ENCODE peak calls at places on chromosomes 5 and 9, in eight cellular contexts. S is LoVo; N is neural crest cell; W is hypothalamus; L is PC-3; F is T-helper 2 cell; A is stimulated activated CD8-positive, alpha-beta memory T cell treated with anti-CD3 and anti-CD28 coated beads, Interleukin-4, amount 100 ng/mL, for 24 hours; R is aorta. J is an unnamed sample.

GRCh38 chr9:96031366-96031824 is 155.9 kb downstream of the ERCC6L2 start:
- DNase-seq in N (no peak), L (peak), W (no peak), S (no peak), R (peak), F (no peak), A (no peak), J (no peak)

GRCh38 chr5:88813805-88814584 is 69.0 kb downstream of the MEF2C start:
- DNase-seq in R (no peak), F (no peak), L (peak), N (peak), S (no peak), A (no peak), W (no peak), J (no peak)

GRCh38 chr5:56534102-56534501 is 281.2 kb upstream of the MAP3K1 start:
- DNase-seq in L (peak), N (no peak), R (no peak), F (no peak), W (no peak), A (no peak), S (peak), J (peak)

GRCh38 chr5:145295236-145295635 is 539.9 kb downstream of the PRELID2 start:
- DNase-seq in N (no peak), A (no peak), L (no peak), W (no peak), F (no peak), R (no peak), S (no peak), J (no peak)

GRCh38 chr5:1746371-1747078 is 53.1 kb downstream of the MRPL36 start:
- DNase-seq in N (no peak), F (no peak), L (no peak), W (no peak), R (peak), A (no peak), S (no peak), J (no peak)

GRCh38 chr5:163913548-163913947 is 408.1 kb downstream of the MAT2B start:
- DNase-seq in A (no peak), L (no peak), F (no peak), N (no peak), S (no peak), R (no peak), W (no peak), J (no peak)

GRCh38 chr5:54603372-54603771 is 85.8 kb downstream of the SNX18 start:
- DNase-seq in W (no peak), S (no peak), L (no peak), A (no peak), R (no peak), N (no peak), F (no peak), J (no peak)

GRCh38 chr9:5441043-5441442 is 3.3 kb upstream of the PLGRKT start:
- DNase-seq in L (peak), N (no peak), S (no peak), A (no peak), R (no peak), W (no peak), F (no peak), J (no peak)

GRCh38 chr9:2809692-2810423 is 34.0 kb downstream of the PUM3 start:
- DNase-seq in S (no peak), W (no peak), A (no peak), F (no peak), L (peak), R (no peak), N (no peak), J (no peak)

GRCh38 chr9:88339322-88339721 is 48.9 kb upstream of the SPIN1 start:
- DNase-seq in A (no peak), R (no peak), F (no peak), L (no peak), N (no peak), S (no peak), W (no peak), J (no peak)

GRCh38 chr5:10376530-10376929 is 23.0 kb downstream of the MARCHF6 start:
- DNase-seq in F (no peak), R (no peak), S (no peak), L (no peak), N (no peak), A (no peak), W (no peak), J (no peak)

GRCh38 chr9:126430124-126430523 is 103.5 kb downstream of the MVB12B start:
- DNase-seq in A (no peak), S (no peak), W (no peak), N (no peak), F (no peak), R (no peak), L (no peak), J (no peak)

GRCh38 chr5:126093718-126094117 is 329.5 kb upstream of the GRAMD2B start:
- DNase-seq in N (no peak), S (no peak), R (no peak), W (no peak), F (no peak), L (no peak), A (no peak), J (no peak)

GRCh38 chr9:37511006-37511714 is 25.4 kb downstream of the POLR1E start:
- DNase-seq in A (no peak), L (peak), W (no peak), S (no peak), N (no peak), R (peak), F (no peak), J (no peak)

GRCh38 chr9:130235558-130236435 is 29.8 kb upstream of the HMCN2 start:
- DNase-seq in L (peak), A (peak), R (peak), F (peak), S (peak), N (peak), W (peak), J (peak)

GRCh38 chr5:15249152-15249551 is 250.8 kb upstream of the FBXL7 start:
- DNase-seq in L (peak), R (no peak), F (no peak), A (no peak), W (no peak), S (peak), N (no peak), J (no peak)

GRCh38 chr5:2206244-2207108 is 323.8 kb upstream of the IRX4 start:
- DNase-seq in N (peak), F (no peak), W (no peak), A (no peak), L (no peak), R (peak), S (no peak), J (no peak)

GRCh38 chr9:137986268-137987099 is 108.9 kb downstream of the CACNA1B start:
- DNase-seq in A (no peak), N (no peak), L (no peak), S (no peak), F (no peak), R (peak), W (no peak), J (no peak)

J was measured in nucleus accumbens.